ENCODE peak calls at places on chromosomes 13 and 19, in six cellular contexts. G is stimulated activated CD4-positive, alpha-beta T cell treated with anti-CD3 and anti-CD28 coated beads, Interleukin-1b, Interleukin-23, amount 100 ng/mL, for 24 hours; R is hippocampal formation; O is T1000; H is RWPE1; S is CD8-positive, alpha-beta memory T cell. N is an unnamed sample.

GRCh38 chr13:109672545-109672944 is 113.8 kb downstream of the IRS2 start:
- DNase-seq in G (no peak), R (no peak), O (no peak), H (no peak), S (no peak), N (no peak)

GRCh38 chr13:113897161-113897560 is 33.3 kb upstream of the GAS6 start:
- DNase-seq in G (no peak), R (no peak), O (peak), H (peak), S (no peak), N (no peak)

GRCh38 chr19:48686103-48686502 is 9.7 kb upstream of the FUT2 start:
- DNase-seq in G (no peak), R (no peak), O (no peak), H (no peak), S (no peak), N (no peak)

GRCh38 chr19:17538684-17539287 is 16.7 kb upstream of the COLGALT1 start:
- DNase-seq in G (no peak), R (no peak), O (no peak), H (no peak), S (no peak), N (no peak)

GRCh38 chr19:43570174-43570791 is 5.0 kb downstream of the XRCC1 start:
- DNase-seq in G (no peak), R (no peak), O (no peak), H (peak), S (no peak), N (peak)

GRCh38 chr19:20928371-20928770 is 5.3 kb downstream of the ZNF85 start:
- DNase-seq in G (no peak), R (no peak), O (no peak), H (no peak), S (no peak), N (no peak)

GRCh38 chr19:29645911-29646310 is 19.4 kb upstream of the PLEKHF1 start:
- DNase-seq in G (no peak), R (no peak), O (no peak), H (no peak), S (no peak), N (no peak)

GRCh38 chr19:343941-344624 is 513 bp downstream of the MIER2 start:
- DNase-seq in G (peak), R (no peak), O (peak), H (peak), S (no peak), N (no peak)

GRCh38 chr19:13366529-13367143 is 139.6 kb downstream of the CACNA1A start:
- DNase-seq in G (no peak), R (no peak), O (no peak), H (peak), S (no peak), N (no peak)

GRCh38 chr13:30872685-30873443 is 33.2 kb upstream of the MEDAG start:
- DNase-seq in G (no peak), R (peak), O (no peak), H (no peak), S (no peak), N (no peak)

GRCh38 chr19:53471916-53472315 is 4.4 kb downstream of the ZNF813 start:
- DNase-seq in G (no peak), R (no peak), O (no peak), H (no peak), S (no peak), N (no peak)

GRCh38 chr13:82370306-82370705 is 1512.0 kb downstream of the SLITRK1 start:
- DNase-seq in G (no peak), R (no peak), O (no peak), H (peak), S (no peak), N (no peak)

GRCh38 chr19:9939301-9939913 is 3.1 kb upstream of the OLFM2 start:
- DNase-seq in G (no peak), R (no peak), O (no peak), H (no peak), S (no peak), N (no peak)

GRCh38 chr19:49786432-49786831 is 19.6 kb downstream of the AP2A1 start:
- DNase-seq in G (no peak), R (no peak), O (peak), H (peak), S (no peak), N (no peak)

GRCh38 chr13:85755123-85755522 is 44.1 kb downstream of the SLITRK6 start:
- DNase-seq in G (no peak), R (no peak), O (no peak), H (no peak), S (no peak), N (no peak)

GRCh38 chr13:75803175-75803611 is 167.1 kb downstream of the LMO7 start:
- DNase-seq in G (no peak), R (no peak), O (no peak), H (no peak), S (no peak), N (peak)

GRCh38 chr19:30406220-30406944 is 34.2 kb downstream of the ZNF536 start:
- DNase-seq in G (no peak), R (peak), O (no peak), H (no peak), S (no peak), N (no peak)

GRCh38 chr19:34265221-34265650 is 10.9 kb downstream of the GARRE1 start:
- DNase-seq in G (no peak), R (no peak), O (no peak), H (peak), S (no peak), N (peak)

GRCh38 chr13:28137556-28137955 is 789 bp upstream of the PAN3 start:
- DNase-seq in G (no peak), R (no peak), O (no peak), H (no peak), S (no peak), N (no peak)

GRCh38 chr13:37070956-37071355 is 11.5 kb upstream of the SUPT20H start:
- DNase-seq in G (no peak), R (no peak), O (no peak), H (no peak), S (no peak), N (no peak)

GRCh38 chr13:45925151-45925550 is 73.6 kb upstream of the SIAH3 start:
- DNase-seq in G (no peak), R (no peak), O (no peak), H (no peak), S (no peak), N (no peak)

GRCh38 chr13:104015646-104016396 is 949.6 kb upstream of the SLC10A2 start:
- DNase-seq in G (no peak), R (no peak), O (no peak), H (no peak), S (no peak), N (no peak)

GRCh38 chr13:112885782-112886268 is 83.2 kb upstream of the MCF2L start:
- DNase-seq in G (no peak), R (no peak), O (no peak), H (peak), S (no peak), N (peak)

GRCh38 chr19:33402421-33403220 is 29.1 kb downstream of the CEBPG start:
- DNase-seq in G (no peak), R (no peak), O (no peak), H (no peak), S (no peak), N (no peak)

GRCh38 chr13:76884571-76885202 is 1.5 kb downstream of the KCTD12 start:
- DNase-seq in G (no peak), R (no peak), O (no peak), H (peak), S (no peak), N (no peak)

GRCh38 chr19:7988307-7988706 is 17.1 kb downstream of the ELAVL1 start:
- DNase-seq in G (no peak), R (no peak), O (no peak), H (peak), S (no peak), N (no peak)

GRCh38 chr19:58356236-58356970 is 3.1 kb upstream of the A1BG start:
- DNase-seq in G (no peak), R (no peak), O (no peak), H (no peak), S (peak), N (no peak)

GRCh38 chr19:54391589-54392061 is 23.6 kb upstream of the TTYH1 start:
- DNase-seq in G (no peak), R (no peak), O (no peak), H (no peak), S (no peak), N (no peak)

N was measured in NCI-H2029.